ENCODE peak calls at places on chromosomes 4 and X, in five cellular contexts. Q, C, P, L and S are unnamed samples.
A peak's percentile ranks its signal among the peaks of the same experiment; 100 is the strongest.

GRCh38 chr4:96874657-96875056 is 1034.8 kb downstream of the PDHA2 start:
- DNase-seq in Q (no peak), C (no peak), P (no peak), L (no peak), S (no peak)

GRCh38 chrX:137549846-137550534 is 15.9 kb upstream of the ZIC3 start:
- DNase-seq in Q (no peak), C (no peak), P (no peak), L (no peak), S (no peak)

GRCh38 chr4:79250887-79251286 is 75.0 kb downstream of the NAA11 start:
- DNase-seq in Q (no peak), C (no peak), P (no peak), L (no peak), S (no peak)

GRCh38 chrX:131728295-131729145 is 184.6 kb downstream of the OR13H1 start:
- DNase-seq in Q (no peak), C (no peak), P (peak; percentile 49), L (peak; percentile 90), S (no peak)

GRCh38 chrX:15744181-15744867 is 6.3 kb downstream of the CA5B start:
- DNase-seq in Q (no peak), C (no peak), P (no peak), L (no peak), S (no peak)

GRCh38 chr4:61201562-61202099 is 1.5 kb downstream of the ADGRL3 start:
- DNase-seq in Q (no peak), C (peak; percentile 11), P (no peak), L (no peak), S (peak; percentile 20)

GRCh38 chrX:131747173-131747572 is 203.3 kb downstream of the OR13H1 start:
- DNase-seq in Q (no peak), C (no peak), P (peak; percentile 73), L (peak; percentile 84), S (no peak)

GRCh38 chr4:83011779-83012630 is 1.4 kb upstream of the LIN54 start:
- DNase-seq in Q (no peak), C (peak; percentile 23), P (no peak), L (peak; percentile 71), S (peak; percentile 54)

GRCh38 chrX:47849776-47850175 is 13.1 kb downstream of the ZNF81 start:
- DNase-seq in Q (no peak), C (no peak), P (no peak), L (no peak), S (no peak)

GRCh38 chrX:70001269-70001668 is 48.5 kb downstream of the AWAT2 start:
- DNase-seq in Q (no peak), C (no peak), P (no peak), L (no peak), S (no peak)

GRCh38 chr4:80220711-80221110 is 23.4 kb downstream of the PRDM8 start:
- DNase-seq in Q (no peak), C (no peak), P (no peak), L (no peak), S (no peak)

GRCh38 chr4:68021185-68021584 is 57.9 kb upstream of the TMPRSS11A start:
- DNase-seq in Q (peak; percentile 68), C (no peak), P (peak; percentile 83), L (no peak), S (peak; percentile 92)

GRCh38 chr4:168679397-168680176 is 182.7 kb downstream of the PALLD start:
- DNase-seq in Q (no peak), C (no peak), P (no peak), L (no peak), S (peak; percentile 63)

GRCh38 chr4:168677879-168678278 is 181.0 kb downstream of the PALLD start:
- DNase-seq in Q (no peak), C (no peak), P (no peak), L (no peak), S (no peak)

GRCh38 chr4:168674869-168675268 is 178.0 kb downstream of the PALLD start:
- DNase-seq in Q (no peak), C (no peak), P (no peak), L (no peak), S (no peak)

GRCh38 chr4:168677063-168677462 is 180.2 kb downstream of the PALLD start:
- DNase-seq in Q (no peak), C (no peak), P (no peak), L (no peak), S (no peak)

DNA sequence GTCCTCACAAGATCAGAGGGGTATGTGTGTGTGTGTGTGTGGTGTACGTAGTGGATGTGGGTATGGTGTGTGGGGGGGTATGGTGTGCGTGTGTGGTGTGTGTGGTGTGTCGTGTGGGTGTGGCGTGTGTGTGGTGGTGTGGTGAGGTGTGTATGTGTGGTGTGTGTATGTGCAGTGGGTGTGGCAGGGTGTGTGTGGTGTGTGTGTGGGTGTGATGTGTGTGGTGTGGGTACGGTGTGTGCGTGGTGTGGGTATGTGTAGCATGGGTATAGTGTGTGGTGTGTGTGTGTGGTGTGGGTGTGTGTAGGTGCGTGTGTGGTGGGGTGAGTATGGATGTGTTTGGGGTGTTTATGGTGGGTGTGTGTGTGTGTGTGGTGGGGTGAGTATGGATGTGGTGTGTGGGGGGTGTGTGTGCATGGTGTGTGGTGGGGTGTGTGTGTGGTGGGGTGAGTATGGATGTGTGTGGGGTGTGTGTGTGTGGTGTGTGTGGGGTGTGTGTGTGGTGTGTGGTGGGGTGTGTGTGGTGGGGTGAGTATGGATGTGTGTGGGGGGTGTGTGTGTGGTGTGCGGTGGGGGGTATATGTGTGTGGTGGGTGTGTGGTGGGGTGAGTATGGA is 182.0 kb downstream of the PALLD start:
- DNase-seq in Q (no peak), C (no peak), P (no peak), L (no peak), S (no peak)
- TF ChIP-seq CTCF in Q (no peak), C (no peak), P (no peak), L (no peak), S (no peak)

DNA sequence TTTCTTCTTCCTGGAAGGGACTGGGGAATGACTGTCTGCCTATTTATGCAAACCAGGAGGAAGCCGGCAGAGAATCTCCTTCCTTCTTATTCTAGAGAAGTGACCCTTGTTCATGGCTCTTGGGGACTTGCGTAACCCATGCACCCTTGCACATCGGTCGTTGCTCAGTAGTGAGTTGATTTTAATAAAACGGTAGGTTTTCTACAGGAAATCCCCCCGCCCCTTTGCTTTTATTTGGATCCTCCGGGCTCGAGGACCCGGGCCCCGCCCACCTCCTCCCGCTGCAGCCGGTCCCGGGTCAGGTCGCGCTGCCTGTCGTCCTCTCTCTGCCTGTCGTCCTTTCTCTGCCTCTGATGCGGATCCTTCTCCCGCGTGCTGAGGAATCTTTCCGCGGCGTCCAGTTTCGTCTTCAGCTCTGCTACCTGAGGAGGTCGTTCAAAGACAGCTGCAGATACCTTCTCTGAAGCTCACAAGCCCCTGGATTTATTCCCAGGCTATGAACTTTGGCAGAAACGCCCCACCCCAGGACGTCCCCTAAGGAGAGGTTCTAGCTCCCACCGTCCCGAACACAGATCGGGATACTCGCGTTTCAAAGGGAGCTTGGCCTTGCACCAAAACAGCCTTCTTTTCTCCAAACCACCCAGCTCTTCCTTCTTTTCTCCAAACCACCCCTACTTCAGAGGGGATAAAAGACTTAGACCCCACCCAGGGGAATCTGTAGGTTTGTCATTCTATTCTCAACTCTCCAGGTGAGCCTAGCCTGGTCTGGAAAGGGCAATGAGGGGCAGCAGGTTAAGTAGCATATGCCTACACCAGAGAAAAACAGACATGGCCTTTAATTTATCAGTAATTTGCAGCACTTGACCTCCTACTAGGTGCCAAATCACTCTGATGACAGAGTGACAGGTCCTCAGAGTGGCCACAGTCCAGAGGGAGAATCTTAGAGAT is 7.0 kb downstream of the TNIP3 start:
- DNase-seq in Q (no peak), C (peak; percentile 25), P (peak; percentile 22), L (peak; percentile 66), S (peak; percentile 33)
- H3K4me3 ChIP-seq in Q (peak overlapping the region; percentile 48), C (peak overlapping the region; percentile 65), P (peak overlapping the region; percentile 65), L (peak overlapping the region; percentile 50), S (peak overlapping the region; percentile 45)

DNA sequence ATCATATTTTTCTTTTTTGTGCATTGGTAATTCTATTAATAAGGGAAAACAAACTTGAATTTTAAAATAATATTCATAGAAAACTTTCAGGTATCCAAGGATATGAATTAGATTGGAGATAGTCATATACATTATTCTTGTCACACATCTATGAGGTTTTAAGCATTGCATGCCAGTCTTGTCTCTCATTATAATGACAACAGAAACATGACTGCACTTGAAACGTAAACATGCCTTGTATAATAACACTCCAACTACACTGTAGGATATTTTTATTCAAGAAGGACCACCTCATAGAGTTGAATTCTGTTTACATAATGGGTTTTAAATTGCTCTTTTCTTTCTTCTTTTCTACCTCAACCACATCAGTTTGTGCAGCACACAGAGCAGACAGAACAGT is 104.5 kb downstream of the DCAF8L2 start:
- DNase-seq in Q (no peak), C (no peak), P (no peak), L (no peak), S (no peak)
- TF ChIP-seq CTCF in Q (no peak), C (no peak), P (no peak), L (no peak), S (no peak)

GRCh38 chrX:45775462-45775861 is 574.8 kb upstream of the DIPK2B start:
- DNase-seq in Q (no peak), C (peak; percentile 65), P (peak; percentile 79), L (no peak), S (peak; percentile 91)
- H3K4me3 ChIP-seq in Q (no peak overlapping the region), C (no peak overlapping the region), P (peak overlapping the region; percentile 40), L (no peak overlapping the region), S (no peak overlapping the region)

DNA sequence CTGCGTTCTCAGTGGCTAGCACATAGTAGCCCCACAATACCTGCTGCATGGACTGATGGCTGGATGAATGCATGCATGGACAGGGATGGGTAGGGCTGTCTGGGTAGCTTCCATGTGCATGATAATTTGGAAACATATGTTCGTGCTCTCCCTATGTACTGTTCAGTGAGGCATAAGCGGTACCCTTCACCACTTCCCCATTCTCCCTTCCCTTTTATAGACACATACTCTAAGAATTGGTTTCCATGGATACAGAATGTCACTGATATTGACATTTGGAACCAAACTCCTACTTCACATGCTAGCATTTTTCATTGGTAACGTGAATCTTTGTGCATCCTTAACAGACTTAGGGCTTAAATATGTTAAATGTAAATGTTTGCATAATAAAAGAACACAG is 20.4 kb downstream of the USP46 start:
- DNase-seq in Q (no peak), C (no peak), P (no peak), L (no peak), S (no peak)
- TF ChIP-seq CTCF in Q (no peak), C (no peak), P (no peak), L (no peak), S (no peak)

GRCh38 chr4:41214158-41215146 is at the start of gene APBB2:
- DNase-seq in Q (peak; percentile 73), C (peak; percentile 97), P (peak; percentile 92), L (peak; percentile 97), S (peak; percentile 98)
- H3K4me3 ChIP-seq in Q (peak within 1 kb of the TSS; percentile 91), C (peak within 1 kb of the TSS; percentile 76), P (peak within 1 kb of the TSS; percentile 78), L (peak within 1 kb of the TSS; percentile 88), S (peak within 1 kb of the TSS; percentile 90)

DNA sequence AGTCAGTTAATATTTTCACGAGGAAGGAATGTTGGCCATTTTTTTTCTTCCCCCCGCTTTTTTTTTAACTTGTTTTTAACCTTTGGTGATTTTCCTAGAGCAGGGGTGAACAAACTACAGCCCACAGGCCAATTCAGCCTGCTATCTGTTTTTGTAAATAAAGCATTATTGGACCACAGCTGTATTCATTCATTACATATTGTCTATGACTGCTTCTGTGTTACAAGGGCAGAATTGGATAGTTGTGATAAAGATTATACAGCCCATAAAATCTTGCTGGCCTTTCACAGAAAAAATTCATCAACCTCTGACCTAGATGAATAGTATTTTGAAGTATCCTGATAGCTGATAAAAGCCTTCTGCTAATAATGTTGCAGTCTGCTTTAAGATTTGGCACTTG is 63.3 kb downstream of the SMAD1 start:
- DNase-seq in Q (no peak), C (peak; percentile 31), P (no peak), L (no peak), S (no peak)
- TF ChIP-seq CTCF in Q (no peak), C (no peak), P (no peak), L (no peak), S (no peak)